ENCODE peak calls at places on chromosomes 2 and 18, in seven cellular contexts. V, Z, Q, T, R, U and S are unnamed samples.

GRCh38 chr2:166127217-166128155 is at the start of gene SCN1A:
- DNase-seq in U (no peak), Z (no peak), V (peak), Q (no peak), T (no peak), R (no peak), S (no peak)

GRCh38 chr2:230244211-230244610 is 18.7 kb downstream of the SP140 start:
- DNase-seq in Z (no peak), T (no peak), V (no peak), U (no peak), R (no peak), Q (no peak), S (no peak)

GRCh38 chr2:228725031-228725430 is 543.5 kb upstream of the SPHKAP start:
- DNase-seq in T (no peak), U (no peak), R (no peak), V (no peak), Q (no peak), Z (no peak), S (no peak)

GRCh38 chr2:601806-602455 is 75.3 kb downstream of the TMEM18 start:
- DNase-seq in Z (no peak), Q (no peak), U (no peak), T (no peak), R (peak), V (no peak), S (no peak)

GRCh38 chr18:7647500-7647899 is 80.4 kb downstream of the PTPRM start:
- DNase-seq in Q (no peak), V (no peak), R (no peak), U (no peak), T (no peak), Z (no peak), S (no peak)

GRCh38 chr2:207847807-207848544 is 78.3 kb upstream of the FZD5 start:
- DNase-seq in U (peak), R (no peak), T (peak), V (no peak), Z (no peak), Q (no peak), S (peak)

GRCh38 chr2:130390460-130391057 is 34.7 kb downstream of the PTPN18 start:
- DNase-seq in Q (peak), R (peak), U (peak), V (no peak), Z (peak), T (peak), S (peak)

GRCh38 chr2:48531141-48531648 is 1.2 kb downstream of the STON1 start:
- DNase-seq in T (no peak), V (no peak), U (no peak), R (no peak), Z (no peak), Q (peak), S (peak)

GRCh38 chr18:10417191-10417590 is 37.2 kb upstream of the APCDD1 start:
- DNase-seq in R (no peak), T (no peak), U (no peak), Z (no peak), Q (no peak), V (no peak), S (peak)

GRCh38 chr2:234446404-234447076 is 50.3 kb downstream of the ARL4C start:
- DNase-seq in R (peak), U (peak), V (no peak), Q (peak), T (peak), Z (peak), S (peak)

GRCh38 chr2:36449943-36450392 is 94.4 kb downstream of the CRIM1 start:
- DNase-seq in T (no peak), U (no peak), Q (no peak), Z (no peak), V (no peak), R (no peak), S (no peak)

GRCh38 chr2:36451512-36451911 is 95.9 kb downstream of the CRIM1 start:
- DNase-seq in T (no peak), R (no peak), Z (no peak), V (no peak), U (no peak), Q (no peak), S (no peak)

GRCh38 chr2:36449213-36449612 is 93.6 kb downstream of the CRIM1 start:
- DNase-seq in V (no peak), U (no peak), Z (no peak), R (no peak), Q (no peak), T (no peak), S (no peak)

GRCh38 chr2:36452279-36452678 is 96.7 kb downstream of the CRIM1 start:
- DNase-seq in Z (no peak), T (no peak), U (no peak), V (no peak), Q (no peak), R (no peak), S (no peak)

GRCh38 chr2:36450466-36451196 is 95.1 kb downstream of the CRIM1 start:
- DNase-seq in R (no peak), Z (no peak), V (no peak), Q (no peak), T (no peak), U (no peak), S (no peak)
- TF ChIP-seq POLR2A in R (no peak), Z (no peak), V (no peak), Q (no peak), T (no peak), U (no peak), S (no peak)

GRCh38 chr2:126808929-126809328 is 89.8 kb upstream of the TEX51 start:
- DNase-seq in T (no peak), R (no peak), Z (no peak), Q (peak), U (no peak), V (no peak), S (no peak)
- TF ChIP-seq POLR2AphosphoS5 in T (no peak), R (no peak), Z (no peak), Q (no peak), U (no peak), V (no peak), S (no peak)

DNA sequence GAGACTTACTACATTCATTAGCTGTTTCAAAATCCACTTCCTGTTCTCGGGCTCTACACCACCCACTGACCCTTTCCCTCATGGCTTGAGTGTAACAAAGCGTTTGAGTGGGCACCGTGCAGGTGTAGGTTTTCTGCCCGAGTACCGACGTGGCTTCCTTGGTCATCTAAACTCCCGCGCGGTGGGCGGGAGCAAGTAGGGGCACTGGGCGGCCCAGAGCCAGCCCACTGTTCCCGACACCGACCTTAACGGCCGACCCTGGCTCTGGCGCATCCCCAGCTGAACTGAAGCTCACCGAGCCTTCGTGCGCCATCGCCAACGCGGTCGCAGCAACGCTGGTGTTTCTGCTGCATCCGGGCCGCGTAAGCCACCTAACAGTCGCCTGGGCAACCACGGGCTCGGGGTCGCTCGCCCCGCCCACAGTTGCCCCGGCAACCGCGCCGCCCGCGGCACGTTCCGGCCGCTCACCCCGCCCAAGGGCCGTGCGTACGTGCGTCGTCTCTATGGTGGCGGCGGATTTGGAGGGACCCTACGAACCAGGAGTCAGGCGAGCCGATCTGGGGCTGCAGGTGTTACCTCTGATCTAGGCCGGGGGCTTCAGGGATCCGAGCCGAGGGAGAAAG is at the start of the genes C2orf81 and WDR54:
- DNase-seq in R (peak), V (peak), Z (peak), T (peak), Q (peak), U (peak), S (peak)
- TF ChIP-seq POLR2A in R (peak), V (peak), Z (peak), T (peak), Q (no peak), U (peak), S (peak)

GRCh38 chr2:8677646-8678592 is 3.9 kb upstream of the ID2 start:
- DNase-seq in Z (peak), V (peak), Q (peak), U (peak), R (peak), T (peak), S (peak)

GRCh38 chr2:8678731-8679566 is 2.9 kb upstream of the ID2 start:
- DNase-seq in T (peak), Z (peak), U (peak), Q (peak), R (peak), V (peak), S (peak)

GRCh38 chr2:8679827-8680731 is 1.8 kb upstream of the ID2 start:
- DNase-seq in U (peak), R (no peak), T (peak), Z (no peak), Q (peak), V (peak), S (peak)

GRCh38 chr2:8680931-8681760 is 710 bp upstream of the ID2 start:
- DNase-seq in Q (peak), R (peak), V (peak), Z (no peak), T (peak), U (peak), S (peak)

DNA sequence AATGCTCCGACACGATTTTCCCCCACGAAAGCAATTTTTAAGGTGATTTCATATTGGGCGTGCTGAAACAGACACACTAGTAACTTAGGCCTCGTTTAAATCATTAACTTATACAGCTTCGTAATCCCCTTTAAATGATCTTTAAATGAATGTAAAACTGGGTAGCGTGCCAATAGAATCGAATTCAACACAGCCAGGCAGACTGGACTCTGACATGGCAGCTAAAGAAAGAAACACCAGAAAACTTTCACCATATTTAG is 2.4 kb upstream of the ID2 start:
- DNase-seq in T (no peak), U (no peak), Z (no peak), Q (no peak), V (no peak), R (no peak), S (no peak)
- TF ChIP-seq POLR2AphosphoS5 in T (no peak), U (no peak), Z (no peak), Q (no peak), V (no peak), R (no peak), S (no peak)

DNA sequence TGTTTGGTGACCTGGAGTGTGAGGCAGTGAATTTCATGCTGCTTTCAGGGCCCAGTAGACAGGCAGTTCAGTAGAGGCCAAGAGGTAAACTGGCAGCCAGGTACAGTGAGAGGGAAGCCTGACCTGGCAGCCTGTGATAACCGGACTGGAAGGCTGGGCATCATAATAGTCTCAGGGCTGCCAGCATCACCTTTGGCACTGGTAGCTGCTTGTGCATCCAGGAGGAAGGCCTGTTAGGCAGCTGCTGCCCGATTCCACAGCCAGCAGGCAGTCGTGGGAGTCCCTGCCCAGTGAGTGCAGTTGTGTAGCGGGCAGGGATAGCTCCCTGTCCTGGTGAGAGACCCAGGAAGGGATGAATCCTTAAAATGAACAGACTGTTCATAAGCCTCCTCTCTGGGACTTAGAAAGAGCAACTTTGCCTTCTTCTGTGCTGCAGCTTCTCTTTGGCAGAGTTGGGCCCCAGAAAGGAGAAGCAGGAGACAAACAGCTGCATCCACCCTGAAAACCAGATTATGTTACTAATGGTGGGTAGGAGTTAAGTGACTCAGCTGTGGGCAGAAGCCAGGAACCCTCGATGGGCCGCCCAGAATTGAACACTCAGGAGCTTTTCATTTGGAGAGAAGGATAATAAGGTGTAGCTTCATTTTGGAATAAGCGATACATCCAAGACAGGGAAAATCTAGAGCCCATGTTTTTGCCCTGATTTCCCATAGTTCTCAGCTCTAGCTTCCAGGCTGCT is 8.1 kb upstream of the GPBAR1 start:
- DNase-seq in V (no peak), T (no peak), R (no peak), U (peak), Q (peak), Z (no peak), S (no peak)
- TF ChIP-seq POLR2A in V (no peak), T (no peak), R (no peak), U (no peak), Q (no peak), Z (no peak), S (no peak)

DNA sequence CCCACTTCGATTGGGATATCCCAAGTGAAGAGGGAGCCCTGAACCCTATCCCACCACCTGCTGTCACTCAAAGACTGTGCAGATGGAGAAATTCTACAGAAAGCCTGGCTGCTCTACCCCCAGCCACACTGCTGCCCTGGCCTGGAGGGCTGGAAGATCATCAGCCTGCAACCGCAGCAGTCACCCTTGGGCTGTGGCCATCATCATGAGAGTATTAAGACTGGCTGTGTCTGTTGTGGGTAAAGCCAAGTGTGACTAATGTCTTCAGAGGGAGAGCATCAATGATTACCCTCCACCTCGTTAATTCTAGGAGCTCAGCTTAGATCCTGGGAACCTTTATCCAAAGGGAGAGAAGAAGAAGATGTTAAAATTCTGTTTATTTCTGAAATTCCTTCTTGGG is 221.5 kb downstream of the TFCP2L1 start:
- DNase-seq in T (no peak), R (no peak), V (no peak), U (no peak), Z (no peak), Q (no peak), S (no peak)
- TF ChIP-seq POLR2AphosphoS5 in T (no peak), R (no peak), V (no peak), U (no peak), Z (no peak), Q (no peak), S (no peak)

GRCh38 chr2:8119782-8120551 is 561.9 kb upstream of the ID2 start:
- DNase-seq in Z (no peak), V (no peak), Q (no peak), U (no peak), R (no peak), T (peak), S (peak)

GRCh38 chr2:8120979-8121825 is 560.7 kb upstream of the ID2 start:
- DNase-seq in Q (no peak), U (no peak), R (no peak), V (no peak), Z (no peak), T (no peak), S (no peak)

GRCh38 chr2:8116661-8117060 is 565.2 kb upstream of the ID2 start:
- DNase-seq in V (no peak), U (no peak), Q (no peak), R (no peak), T (peak), Z (no peak), S (no peak)

GRCh38 chr2:8121826-8122505 is 559.9 kb upstream of the ID2 start:
- DNase-seq in U (no peak), Z (no peak), Q (no peak), T (no peak), V (no peak), R (no peak), S (no peak)

GRCh38 chr2:8118940-8119781 is 562.7 kb upstream of the ID2 start:
- DNase-seq in U (no peak), Z (no peak), T (peak), Q (no peak), V (no peak), R (no peak), S (no peak)
- TF ChIP-seq POLR2A in U (no peak), Z (no peak), T (no peak), Q (no peak), V (no peak), R (no peak), S (no peak)